ENCODE peak calls at places on chromosome 18, in seven cellular contexts. G is GM12864; T is astrocyte of the spinal cord; F is choroid plexus epithelial cell; A is PC-9; W is CD8-positive, alpha-beta T cell; N is fibroblast of pulmonary artery. Y is an unnamed sample.

GRCh38 chr18:3217930-3218647 is 1.7 kb downstream of the MYOM1 start:
- DNase-seq in T (no peak), F (peak; percentile 59), N (peak; percentile 17), A (peak; percentile 87), W (no peak), G (no peak), Y (no peak)

GRCh38 chr18:79497638-79498081 is 101.9 kb downstream of the NFATC1 start:
- DNase-seq in T (no peak), A (no peak), F (peak; percentile 13), N (peak; percentile 34), G (no peak), W (no peak), Y (peak; percentile 79)

GRCh38 chr18:2356906-2357305 is 214.4 kb downstream of the METTL4 start:
- DNase-seq in N (no peak), F (no peak), A (no peak), G (no peak), T (no peak), W (no peak), Y (no peak)

GRCh38 chr18:67665266-67665665 is 148.7 kb upstream of the DSEL start:
- DNase-seq in N (peak; percentile 30), A (no peak), T (peak; percentile 34), F (peak; percentile 51), W (no peak), G (no peak), Y (peak; percentile 42)

GRCh38 chr18:44859751-44860458 is 179.2 kb downstream of the SETBP1 start:
- DNase-seq in G (no peak), A (no peak), N (no peak), T (no peak), W (no peak), F (no peak), Y (no peak)

GRCh38 chr18:59446012-59446411 is 86.9 kb upstream of the LMAN1 start:
- DNase-seq in N (peak; percentile 74), G (no peak), A (no peak), W (no peak), T (peak; percentile 52), F (peak; percentile 79), Y (peak; percentile 47)

GRCh38 chr18:72107647-72108046 is 436.5 kb downstream of the CBLN2 start:
- DNase-seq in F (peak; percentile 65), G (no peak), N (peak; percentile 7), T (peak; percentile 63), W (no peak), A (no peak), Y (no peak)

GRCh38 chr18:9719421-9719981 is 11.4 kb downstream of the RAB31 start:
- DNase-seq in A (peak; percentile 82), W (no peak), T (peak; percentile 93), F (peak; percentile 85), N (peak; percentile 80), G (no peak), Y (peak; percentile 75)

GRCh38 chr18:24142376-24142775 is 3.5 kb downstream of the CABYR start:
- DNase-seq in G (no peak), T (no peak), N (no peak), F (no peak), A (no peak), W (no peak), Y (no peak)

GRCh38 chr18:24140697-24141096 is 1.8 kb downstream of the CABYR start:
- DNase-seq in T (no peak), G (no peak), A (no peak), N (no peak), F (no peak), W (no peak), Y (no peak)

GRCh38 chr18:24138281-24138883 is 480 bp upstream of the CABYR start:
- DNase-seq in N (peak; percentile 3), T (no peak), G (no peak), W (no peak), A (no peak), F (no peak), Y (no peak)

GRCh38 chr18:24136967-24137373 is 1.9 kb upstream of the CABYR start:
- DNase-seq in N (no peak), T (no peak), G (no peak), A (peak; percentile 71), F (peak; percentile 21), W (no peak), Y (peak; percentile 36)

DNA sequence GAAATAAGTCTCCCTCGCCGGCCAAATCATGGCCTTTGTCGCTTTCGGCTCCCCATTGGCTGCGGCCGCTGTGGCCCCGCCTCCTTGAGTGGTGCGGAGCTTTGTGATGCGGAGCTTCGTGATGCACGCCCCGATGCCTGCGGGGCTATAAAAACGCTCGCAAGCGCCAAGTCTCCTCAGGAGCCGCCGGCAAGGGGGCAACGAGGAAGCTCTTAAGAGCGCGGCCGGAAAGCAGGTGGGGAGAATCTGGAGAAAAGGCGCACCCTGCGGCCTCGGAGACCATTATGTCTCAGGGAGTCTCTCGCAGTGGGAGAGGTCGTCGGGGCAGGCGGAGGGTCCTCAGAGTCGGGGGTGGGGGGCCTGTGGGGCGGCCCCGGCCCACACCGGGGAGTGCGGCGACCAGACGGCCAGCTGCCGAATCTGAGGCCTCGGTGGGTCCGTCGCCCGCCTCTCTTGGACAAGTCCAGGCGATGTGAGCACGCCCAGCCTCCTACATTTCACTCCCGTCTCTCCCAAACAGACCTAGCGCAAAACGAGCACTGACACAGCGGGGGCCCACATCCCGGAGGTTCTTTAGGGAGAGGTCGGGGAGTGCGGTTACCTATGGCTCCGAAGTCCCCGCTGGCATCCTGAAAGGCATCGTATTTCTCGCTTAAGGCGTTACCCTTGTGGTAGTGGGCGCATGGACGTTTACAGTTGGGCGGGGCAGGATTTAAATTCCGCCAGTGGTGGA is at the start of gene CABYR:
- DNase-seq in G (no peak), W (peak; percentile 78), A (peak; percentile 54), N (peak; percentile 89), F (peak; percentile 87), T (peak; percentile 91), Y (peak; percentile 82)
- H3K4me3 ChIP-seq in G (peak within 1 kb of the TSS; percentile 41), W (peak within 1 kb of the TSS; percentile 54), A (peak within 1 kb of the TSS; percentile 53), N (peak within 1 kb of the TSS; percentile 69), F (peak within 1 kb of the TSS; percentile 72), T (peak within 1 kb of the TSS; percentile 69), Y (peak within 1 kb of the TSS; percentile 58)

GRCh38 chr18:46915800-46916550 is 1.3 kb downstream of the PIAS2 start:
- DNase-seq in G (no peak), W (no peak), A (no peak), T (no peak), N (no peak), F (no peak), Y (no peak)

GRCh38 chr18:46917808-46918600 is 602 bp downstream of the KATNAL2 start:
- DNase-seq in A (no peak), G (no peak), F (peak; percentile 53), W (no peak), N (peak; percentile 25), T (peak; percentile 36), Y (peak; percentile 17)

GRCh38 chr18:46920067-46920466 is 2.7 kb downstream of the KATNAL2 start:
- DNase-seq in W (no peak), F (no peak), A (no peak), N (no peak), T (no peak), G (no peak), Y (no peak)

GRCh38 chr18:46916551-46917107 is 678 bp downstream of the PIAS2 start:
- DNase-seq in G (no peak), T (peak; percentile 37), W (peak; percentile 54), N (peak; percentile 41), A (no peak), F (peak; percentile 54), Y (peak; percentile 40)

GRCh38 chr18:46917108-46917807 is at the start of the genes KATNAL2 and PIAS2:
- DNase-seq in F (peak; percentile 56), G (peak; percentile 30), N (peak; percentile 69), W (peak; percentile 69), A (peak; percentile 48), T (peak; percentile 74), Y (peak; percentile 72)
- TF ChIP-seq CTCF in F (no peak), G (no peak), N (no peak), W (no peak), A (no peak), T (no peak), Y (no peak)

DNA sequence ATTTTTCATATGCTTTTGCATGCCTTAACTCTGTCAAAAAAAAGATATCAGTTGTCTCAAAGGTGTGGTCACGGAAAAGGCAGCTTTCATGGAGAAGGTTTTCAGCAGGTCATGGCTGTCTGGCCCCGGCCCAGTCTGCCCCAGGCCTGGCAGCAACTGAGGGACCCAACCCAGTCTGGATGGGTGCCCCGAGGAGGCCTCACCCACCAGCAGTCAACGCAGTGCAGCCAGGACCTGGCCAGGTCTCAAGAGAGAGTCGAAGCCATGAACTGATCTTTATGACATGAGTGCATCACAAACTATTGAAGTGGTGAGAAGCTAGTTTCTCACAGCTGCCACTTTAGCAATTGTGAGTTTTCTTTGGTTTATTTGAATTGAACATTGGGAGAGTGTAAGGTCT is 7.9 kb downstream of the TUBB6 start:
- DNase-seq in G (no peak), T (no peak), F (no peak), A (no peak), N (no peak), W (no peak), Y (no peak)
- H3K4me3 ChIP-seq in G (no peak overlapping the region), T (no peak overlapping the region), F (no peak overlapping the region), A (no peak overlapping the region), N (no peak overlapping the region), W (no peak overlapping the region), Y (no peak overlapping the region)

DNA sequence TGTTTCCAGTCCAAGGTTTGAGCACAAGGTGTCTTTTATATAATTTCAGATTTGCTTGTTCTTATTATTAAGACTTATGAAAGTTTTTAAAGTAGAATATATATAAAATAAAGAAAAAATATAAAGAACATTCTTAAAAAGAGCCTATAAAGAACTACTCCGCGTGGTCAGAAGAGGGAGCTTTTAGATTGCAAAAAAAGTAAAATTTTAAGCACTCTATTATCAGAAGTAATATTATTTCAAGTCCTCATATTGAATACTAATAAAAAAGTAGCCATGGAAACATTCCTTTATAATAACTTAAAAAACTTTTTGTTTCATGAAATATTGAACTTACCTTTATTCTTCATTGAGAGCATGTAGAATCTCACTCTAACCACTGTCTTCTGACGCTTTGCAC is 51.4 kb downstream of the LINC00305 start:
- DNase-seq in T (peak; percentile 40), A (no peak), G (no peak), F (peak; percentile 65), N (peak; percentile 13), W (no peak), Y (peak; percentile 4)
- TF ChIP-seq CTCF in T (peak; percentile 43), A (peak; percentile 61), G (no peak), F (peak; percentile 58), N (no peak), W (no peak), Y (peak; percentile 7)

DNA sequence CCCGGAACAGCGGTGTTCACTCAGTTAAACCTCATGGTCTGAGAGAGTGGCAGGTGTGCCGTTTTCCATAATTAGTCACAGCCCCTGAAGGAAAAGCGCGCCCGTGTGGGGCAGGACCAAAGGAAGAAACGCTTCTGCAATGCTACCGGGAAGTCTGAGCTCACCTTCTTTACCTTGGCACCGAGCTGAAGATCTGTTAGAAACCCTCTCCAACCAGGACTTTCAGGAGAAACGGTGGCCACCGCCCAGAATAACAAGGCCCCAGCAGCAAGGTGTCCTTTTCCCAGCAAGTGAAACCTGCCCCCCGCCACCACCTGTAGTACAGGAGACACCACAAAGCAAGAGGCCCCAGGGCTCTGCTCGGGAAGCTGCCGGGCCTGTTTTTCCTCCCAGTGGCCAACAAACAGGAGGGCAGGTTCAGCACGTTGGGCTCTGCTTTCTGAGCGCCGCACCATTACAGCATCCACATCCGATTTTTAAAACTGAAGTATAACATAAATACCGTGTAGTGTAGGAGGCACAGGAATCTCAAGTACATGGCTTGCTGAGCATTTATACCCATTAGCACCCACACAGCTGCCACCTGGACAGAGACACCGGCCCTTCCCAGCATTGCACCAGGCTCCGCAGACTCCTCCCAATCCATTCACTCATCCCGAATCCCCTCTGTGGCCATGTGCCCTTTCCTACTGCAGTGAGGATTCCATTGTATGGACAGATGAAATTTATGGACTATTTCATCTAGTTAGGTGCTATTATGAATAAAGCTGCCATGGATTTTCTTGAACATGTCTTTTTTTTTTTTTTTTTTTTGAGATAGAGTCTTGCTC is 121.8 kb upstream of the RIOK3 start:
- DNase-seq in W (no peak), F (no peak), N (no peak), G (no peak), A (peak; percentile 85), T (no peak), Y (no peak)
- H3K4me3 ChIP-seq in W (no peak overlapping the region), F (no peak overlapping the region), N (no peak overlapping the region), G (no peak overlapping the region), A (peak overlapping the region; percentile 71), T (no peak overlapping the region), Y (no peak overlapping the region)

Y was measured in fibroblast of villous mesenchyme.